ENCODE peak calls at places on chromosome 1, in six cellular contexts. L is GM12878, I is A549, V is K562, Y is HepG2, P is endothelial cell of umbilical vein. U is an unnamed sample.

GRCh38 chr1:230698130-230698529 is 15.8 kb downstream of the AGT start:
- DNase-seq in L (no peak), I (no peak), V (no peak), Y (no peak), P (no peak), U (no peak)

GRCh38 chr1:150150511-150151021 is 850 bp downstream of the PLEKHO1 start:
- DNase-seq in L (no peak), I (no peak), V (peak), Y (no peak), P (no peak), U (peak)

GRCh38 chr1:68331117-68331865 is 99.0 kb upstream of the WLS start:
- DNase-seq in L (no peak), I (no peak), V (no peak), Y (no peak), P (peak), U (no peak)

GRCh38 chr1:35725591-35725990 is 6.9 kb upstream of the C1orf216 start:
- DNase-seq in L (no peak), I (no peak), V (no peak), Y (no peak), P (no peak), U (no peak)

GRCh38 chr1:212288614-212289013 is 3.4 kb downstream of the PPP2R5A start:
- DNase-seq in L (no peak), I (no peak), V (no peak), Y (no peak), P (peak), U (no peak)

GRCh38 chr1:32393832-32394140 is 455 bp downstream of the BSDC1 start:
- DNase-seq in L (no peak), I (no peak), V (no peak), Y (no peak), P (no peak), U (peak)

GRCh38 chr1:209150114-209150513 is 433.4 kb upstream of the CAMK1G start:
- DNase-seq in L (no peak), I (peak), V (no peak), Y (peak), P (peak), U (peak)

GRCh38 chr1:117014209-117014608 is 12.6 kb downstream of the CD101 start:
- DNase-seq in L (no peak), I (no peak), V (no peak), Y (no peak), P (no peak), U (no peak)

DNA sequence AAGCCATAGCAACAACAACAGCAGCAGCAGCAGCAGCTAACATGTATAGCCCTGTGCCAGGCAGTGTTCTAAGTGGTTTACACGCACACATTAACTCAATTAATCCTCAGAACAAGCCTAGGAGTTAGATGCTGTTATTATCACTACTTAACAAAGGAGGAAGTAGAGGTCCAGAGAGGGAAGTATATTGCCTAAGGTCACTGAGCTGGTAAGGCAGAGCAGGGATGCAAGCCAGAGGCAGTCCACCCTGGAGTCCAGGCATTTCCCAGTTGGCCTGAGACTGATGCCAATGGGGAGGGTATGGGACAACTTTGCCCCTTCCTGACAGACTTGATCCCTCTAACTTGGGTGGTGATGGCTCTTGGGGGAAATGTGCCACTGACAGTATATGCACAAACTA is 6.8 kb downstream of the CDC14A start:
- DNase-seq in L (no peak), I (no peak), V (no peak), Y (no peak), P (no peak), U (peak)
- TF ChIP-seq MAX in L (no peak), I (no peak), V (no peak), Y (no peak), P (no peak), U (no peak)

GRCh38 chr1:206681359-206681758 is 3.3 kb upstream of the MAPKAPK2 start:
- DNase-seq in L (no peak), I (no peak), V (no peak), Y (no peak), P (no peak), U (no peak)
- TF ChIP-seq MYC in L (no peak), I (no peak), V (no peak), Y (no peak), P (no peak), U (no peak)

DNA sequence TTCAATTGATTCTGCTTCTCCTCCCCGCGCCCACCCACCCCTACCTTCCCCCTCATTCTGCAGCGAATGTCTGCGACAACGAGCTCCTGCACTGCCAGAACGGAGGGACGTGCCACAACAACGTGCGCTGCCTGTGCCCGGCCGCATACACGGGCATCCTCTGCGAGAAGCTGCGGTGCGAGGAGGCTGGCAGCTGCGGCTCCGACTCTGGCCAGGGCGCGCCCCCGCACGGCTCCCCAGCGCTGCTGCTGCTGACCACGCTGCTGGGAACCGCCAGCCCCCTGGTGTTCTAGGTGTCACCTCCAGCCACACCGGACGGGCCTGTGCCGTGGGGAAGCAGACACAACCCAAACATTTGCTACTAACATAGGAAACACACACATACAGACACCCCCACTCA is 339.7 kb downstream of the NTNG1 start:
- DNase-seq in L (no peak), I (no peak), V (no peak), Y (no peak), P (no peak), U (no peak)
- TF ChIP-seq MAX in L (no peak), I (no peak), V (no peak), Y (no peak), P (no peak), U (no peak)

GRCh38 chr1:199946305-199947155 is 81.0 kb upstream of the NR5A2 start:
- DNase-seq in L (no peak), I (no peak), V (no peak), Y (no peak), P (no peak), U (no peak)
- TF ChIP-seq MYC in L (no peak), I (no peak), V (no peak), Y (no peak), P (no peak), U (no peak)

GRCh38 chr1:50497007-50497406 is 73.8 kb upstream of the DMRTA2 start:
- DNase-seq in L (no peak), I (peak), V (no peak), Y (no peak), P (no peak), U (no peak)

GRCh38 chr1:50492142-50492541 is 68.9 kb upstream of the DMRTA2 start:
- DNase-seq in L (no peak), I (no peak), V (no peak), Y (no peak), P (no peak), U (no peak)

GRCh38 chr1:50490640-50491039 is 67.4 kb upstream of the DMRTA2 start:
- DNase-seq in L (no peak), I (no peak), V (no peak), Y (no peak), P (peak), U (no peak)

GRCh38 chr1:50491142-50491541 is 67.9 kb upstream of the DMRTA2 start:
- DNase-seq in L (no peak), I (no peak), V (no peak), Y (no peak), P (no peak), U (no peak)

DNA sequence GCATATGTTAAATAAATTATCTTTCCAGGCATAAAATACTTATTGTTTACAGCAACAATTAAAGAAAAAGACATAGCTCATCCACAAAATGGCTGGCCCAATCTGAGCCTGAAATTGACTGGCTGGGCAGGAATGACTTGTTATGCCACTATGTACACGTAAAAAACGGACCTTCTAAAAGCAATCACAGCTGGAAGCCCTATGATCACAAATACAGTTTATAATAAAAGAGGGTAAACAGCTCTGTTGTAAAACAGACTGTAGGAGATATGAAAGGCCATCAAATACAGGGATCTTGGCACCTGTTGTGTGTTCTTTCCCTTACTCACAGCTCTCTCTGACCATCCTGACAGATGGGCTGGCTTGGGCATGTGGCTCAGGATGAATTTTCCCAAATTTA is 70.5 kb upstream of the DMRTA2 start:
- DNase-seq in L (no peak), I (no peak), V (no peak), Y (no peak), P (no peak), U (no peak)
- TF ChIP-seq MAX in L (no peak), I (no peak), V (no peak), Y (no peak), P (no peak), U (no peak)

DNA sequence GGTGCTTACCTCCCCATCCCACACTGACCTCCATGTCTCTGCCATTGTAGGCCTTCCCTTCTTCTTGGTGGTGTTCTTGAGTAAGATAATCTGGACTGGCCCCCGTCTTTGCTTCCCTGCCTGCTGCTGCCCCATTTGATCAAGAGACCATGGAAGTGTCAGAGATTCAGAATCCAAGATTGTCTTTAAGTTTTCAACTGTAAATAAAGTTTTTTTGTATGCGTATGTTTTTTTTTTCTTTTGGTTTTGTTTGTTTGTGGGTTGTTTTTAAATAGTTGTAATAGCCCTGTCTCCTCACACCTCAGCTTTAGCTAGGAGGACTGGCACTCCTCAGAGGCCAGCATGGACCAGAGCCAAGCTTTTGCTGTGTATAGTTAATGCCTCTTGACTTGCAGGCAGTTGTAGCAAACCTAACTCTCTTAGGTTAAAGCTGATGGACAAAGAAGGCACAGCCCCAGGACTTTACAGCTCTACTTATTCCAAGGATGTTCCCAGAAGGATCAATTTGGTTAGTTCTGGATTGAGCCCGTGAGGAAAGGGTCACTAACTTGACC is 5.6 kb upstream of the YBX1 start:
- DNase-seq in L (no peak), I (no peak), V (no peak), Y (no peak), P (no peak), U (no peak)
- TF ChIP-seq MYC in L (no peak), I (no peak), V (no peak), Y (no peak), P (no peak), U (no peak)

DNA sequence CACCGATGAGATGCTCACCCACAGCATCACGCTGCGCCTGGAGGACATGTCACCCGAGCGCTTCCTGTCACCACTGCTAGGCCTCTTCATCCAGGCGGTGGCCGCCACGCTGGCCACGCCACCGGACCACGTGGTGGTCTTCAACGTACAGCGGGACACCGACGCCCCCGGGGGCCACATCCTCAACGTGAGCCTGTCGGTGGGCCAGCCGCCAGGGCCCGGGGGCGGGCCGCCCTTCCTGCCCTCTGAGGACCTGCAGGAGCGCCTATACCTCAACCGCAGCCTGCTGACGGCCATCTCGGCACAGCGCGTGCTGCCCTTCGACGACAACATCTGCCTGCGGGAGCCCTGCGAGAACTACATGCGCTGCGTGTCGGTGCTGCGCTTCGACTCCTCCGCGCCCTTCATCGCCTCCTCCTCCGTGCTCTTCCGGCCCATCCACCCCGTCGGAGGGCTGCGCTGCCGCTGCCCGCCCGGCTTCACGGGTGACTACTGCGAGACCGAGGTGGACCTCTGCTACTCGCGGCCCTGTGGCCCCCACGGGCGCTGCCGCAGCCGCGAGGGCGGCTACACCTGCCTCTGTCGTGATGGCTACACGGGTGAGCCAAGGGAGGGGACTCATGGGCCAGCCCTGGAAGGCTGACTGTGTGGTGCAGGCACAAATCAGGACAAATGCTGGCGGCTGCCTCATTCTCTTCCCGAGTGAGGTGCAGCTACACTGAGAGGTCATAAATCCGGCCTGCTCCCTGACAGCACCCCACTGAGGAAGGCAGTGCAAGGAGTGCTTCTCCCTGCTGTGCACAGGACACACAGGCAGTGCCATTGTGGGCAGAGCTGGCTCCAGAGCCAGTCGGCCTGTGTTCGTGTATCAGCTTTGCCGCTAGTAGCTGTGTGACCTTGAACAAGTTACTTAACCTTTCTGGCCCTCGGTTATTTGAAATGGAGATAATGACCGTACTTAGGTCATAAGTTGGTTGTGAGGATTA is 9.4 kb downstream of the CELSR2 start:
- DNase-seq in L (no peak), I (no peak), V (no peak), Y (no peak), P (no peak), U (no peak)
- TF ChIP-seq MAX in L (no peak), I (no peak), V (no peak), Y (no peak), P (no peak), U (no peak)

GRCh38 chr1:169676001-169676400 is 35.4 kb downstream of the SELL start:
- DNase-seq in L (no peak), I (peak), V (no peak), Y (no peak), P (peak), U (no peak)
- TF ChIP-seq MYC in L (no peak), I (no peak), V (no peak), Y (no peak), P (no peak), U (no peak)

GRCh38 chr1:175270361-175270760 is 77.8 kb upstream of the KIAA0040 start:
- DNase-seq in L (no peak), I (no peak), V (no peak), Y (no peak), P (peak), U (no peak)

GRCh38 chr1:175269151-175269550 is 76.6 kb upstream of the KIAA0040 start:
- DNase-seq in L (no peak), I (no peak), V (no peak), Y (no peak), P (no peak), U (no peak)

GRCh38 chr1:175272361-175272760 is 79.8 kb upstream of the KIAA0040 start:
- DNase-seq in L (no peak), I (no peak), V (no peak), Y (no peak), P (no peak), U (peak)

GRCh38 chr1:175267716-175268416 is 75.3 kb upstream of the KIAA0040 start:
- DNase-seq in L (no peak), I (no peak), V (no peak), Y (no peak), P (no peak), U (no peak)

DNA sequence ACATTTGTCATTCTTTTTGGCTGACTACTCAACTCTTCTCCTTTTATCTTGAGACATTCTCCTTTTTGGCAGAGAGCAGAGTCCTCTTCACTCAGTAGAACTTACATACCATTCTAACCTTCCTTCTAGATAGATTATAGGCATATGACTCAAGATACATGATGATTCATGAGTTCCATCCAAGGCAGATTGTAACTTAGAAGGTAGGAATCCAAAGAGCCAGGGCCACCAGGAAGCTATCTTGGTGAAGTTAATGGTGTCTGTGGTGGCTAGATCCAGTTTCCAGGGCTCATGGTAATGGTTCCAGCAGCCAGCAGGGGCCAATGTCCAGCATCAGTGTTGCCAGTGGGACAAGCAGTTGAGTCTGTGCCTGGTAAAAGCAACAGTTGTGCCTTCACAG is 76.1 kb upstream of the KIAA0040 start:
- DNase-seq in L (no peak), I (no peak), V (no peak), Y (no peak), P (no peak), U (no peak)
- TF ChIP-seq MAX in L (no peak), I (no peak), V (no peak), Y (no peak), P (no peak), U (no peak)

GRCh38 chr1:154812911-154813816 is 56.9 kb downstream of the KCNN3 start:
- DNase-seq in L (no peak), I (no peak), V (peak), Y (no peak), P (no peak), U (no peak)
- TF ChIP-seq MYC in L (no peak), I (no peak), V (no peak), Y (no peak), P (no peak), U (no peak)